ENCODE peak calls at places on chromosomes 16 and 17, in ten cellular contexts. P is NCI-H460; D is HT1080; H is stimulated activated CD8-positive, alpha-beta memory T cell treated with anti-CD3 and anti-CD28 coated beads, Interleukin-2, amount 100 ng/mL, for 48 hours; I is activated CD8-positive, alpha-beta memory T cell treated with anti-CD3 and anti-CD28 coated beads, Interleukin-2, amount 10 ng/mL, durations not matched to agents 7 days and 5 days; S is stimulated activated CD4-positive, alpha-beta T cell treated with anti-CD3 and anti-CD28 coated beads, TNF-alpha, amount 100 ng/mL, for 24 hours; T is WTC11; V is iPS DF 19.7; F is EL; U is GM19239. K is an unnamed sample.

GRCh38 chr17:9023389-9024210 is 2.3 kb downstream of the NTN1 start:
- DNase-seq in I (no peak), F (no peak), U (no peak), V (no peak), H (no peak), D (no peak), S (no peak), T (no peak), P (no peak), K (no peak)

GRCh38 chr17:71446635-71447034 is 674.2 kb upstream of the SOX9 start:
- DNase-seq in V (no peak), D (no peak), H (no peak), T (no peak), I (no peak), P (no peak), S (no peak), F (no peak), U (no peak), K (no peak)

GRCh38 chr16:1642148-1642547 is 30.0 kb downstream of the CRAMP1 start:
- DNase-seq in H (no peak), T (no peak), F (no peak), I (no peak), V (no peak), S (no peak), U (no peak), D (no peak), P (no peak), K (no peak)

GRCh38 chr16:60636117-60636516 is 1400.1 kb downstream of the CDH8 start:
- DNase-seq in S (no peak), I (no peak), D (no peak), H (no peak), T (no peak), U (no peak), F (no peak), P (no peak), V (peak; percentile 33), K (no peak)

GRCh38 chr16:24800586-24800985 is 45.2 kb upstream of the SLC5A11 start:
- DNase-seq in I (no peak), U (no peak), V (no peak), F (peak; percentile 46), P (peak; percentile 26), T (no peak), D (peak; percentile 71), H (no peak), S (no peak), K (no peak)

GRCh38 chr17:8041249-8041928 is 2.5 kb downstream of the ALOX15B start:
- DNase-seq in T (no peak), U (peak; percentile 45), V (no peak), D (peak; percentile 57), P (peak; percentile 36), H (no peak), I (peak; percentile 62), S (peak; percentile 29), F (peak; percentile 71), K (no peak)

GRCh38 chr17:63842173-63842539 is 329 bp downstream of the SMARCD2 start:
- DNase-seq in V (no peak), S (no peak), H (no peak), U (no peak), T (peak; percentile 40), P (no peak), I (peak; percentile 60), F (no peak), D (no peak), K (no peak)

GRCh38 chr16:2839650-2840450 is 9.7 kb downstream of the ZG16B start:
- DNase-seq in V (no peak), F (no peak), P (no peak), S (no peak), T (no peak), I (no peak), U (no peak), D (no peak), H (no peak), K (no peak)

GRCh38 chr17:57106107-57106835 is 21.2 kb downstream of the AKAP1 start:
- DNase-seq in I (no peak), V (no peak), U (no peak), D (peak; percentile 38), F (no peak), P (no peak), T (peak; percentile 61), H (no peak), S (no peak), K (no peak)

K was measured in GOT3.